ENCODE peak calls at places on chromosome 5, in nine cellular contexts. M, K, H, V, D, I, Y, Z and O are unnamed samples. For H3K36me3, the result is how much of the 10 kb centered on the place peaks cover.

GRCh38 chr5:123450641-123451421 is 27.6 kb upstream of the CEP120 start:
- DNase-seq in Z (no peak), V (peak), Y (no peak), D (peak), H (no peak), I (no peak), K (no peak), M (no peak), O (no peak)

GRCh38 chr5:172171118-172171775 is 16.8 kb downstream of the STK10 start:
- DNase-seq in I (no peak), H (no peak), Y (no peak), D (no peak), Z (no peak), M (no peak), K (no peak), V (peak), O (no peak)

GRCh38 chr5:108818613-108819272 is 71.0 kb downstream of the FER start:
- DNase-seq in I (no peak), H (no peak), M (peak), K (no peak), Y (no peak), Z (no peak), V (no peak), D (peak), O (no peak)

GRCh38 chr5:108983456-108984092 is 235.9 kb downstream of the FER start:
- DNase-seq in M (peak), H (no peak), Y (no peak), V (no peak), K (no peak), D (no peak), Z (no peak), I (no peak), O (no peak)

GRCh38 chr5:120823316-120823715 is 359.2 kb downstream of the PRR16 start:
- DNase-seq in Y (no peak), H (no peak), K (no peak), M (peak), I (no peak), D (no peak), Z (no peak), V (no peak), O (no peak)

GRCh38 chr5:158154226-158155005 is 295.5 kb upstream of the CLINT1 start:
- DNase-seq in H (no peak), Z (no peak), M (peak), V (no peak), K (peak), D (peak), Y (no peak), I (peak), O (no peak)

GRCh38 chr5:22070151-22070550 is 783.0 kb downstream of the CDH12 start:
- DNase-seq in K (no peak), D (no peak), Y (no peak), H (no peak), V (no peak), I (no peak), M (no peak), Z (no peak), O (no peak)

GRCh38 chr5:90557871-90558270 is 726 bp upstream of the ADGRV1 start:
- DNase-seq in H (no peak), Y (no peak), Z (no peak), V (no peak), D (no peak), I (no peak), K (no peak), M (no peak), O (no peak)

GRCh38 chr5:80707645-80708044 is 52.9 kb upstream of the DHFR start:
- DNase-seq in I (no peak), M (peak), Z (no peak), K (no peak), Y (no peak), H (no peak), D (no peak), V (no peak), O (no peak)

GRCh38 chr5:141919218-141920129 is 4.2 kb upstream of the DELE1 start:
- DNase-seq in D (no peak), M (no peak), Z (no peak), K (no peak), V (no peak), Y (no peak), I (no peak), H (no peak), O (no peak)

GRCh38 chr5:80654054-80654390 is 430 bp upstream of the MSH3 start:
- DNase-seq in M (no peak), I (no peak), K (no peak), Z (no peak), D (no peak), Y (no peak), H (no peak), V (no peak), O (peak)

GRCh38 chr5:144742376-144742775 is 571.7 kb downstream of the KCTD16 start:
- DNase-seq in K (no peak), Z (no peak), Y (no peak), M (no peak), V (no peak), H (no peak), I (no peak), D (no peak), O (no peak)

GRCh38 chr5:54455413-54456157 is at the start of gene HSPB3:
- DNase-seq in Y (no peak), I (peak), K (no peak), V (no peak), D (peak), Z (no peak), M (peak), H (no peak), O (peak)

DNA sequence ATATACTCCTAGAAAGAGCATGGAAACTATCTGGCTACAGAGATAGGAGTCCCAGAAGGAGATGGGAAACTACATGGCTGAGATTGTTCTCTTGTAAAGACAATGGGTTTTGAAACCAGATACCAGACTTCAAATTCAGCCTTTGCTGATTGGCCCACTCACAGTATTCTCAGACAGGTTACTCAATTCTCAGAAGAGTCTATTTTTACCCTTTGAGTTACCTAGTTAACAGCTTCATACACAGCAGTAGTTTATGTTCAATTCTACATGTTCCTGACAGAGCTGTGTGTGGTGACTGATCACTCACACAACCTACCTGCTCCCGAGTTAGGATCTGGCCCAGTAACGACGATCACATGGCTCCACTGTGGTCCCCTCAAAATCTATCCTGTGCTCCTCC is 14.0 kb downstream of the ZFP62 start:
- DNase-seq in H (no peak), M (no peak), I (no peak), V (no peak), Y (no peak), Z (no peak), D (no peak), K (no peak), O (no peak)
- H3K4me3 ChIP-seq in H (no peak), M (no peak), I (no peak), V (no peak), Y (no peak), Z (no peak), D (no peak), K (no peak), O (no peak)

GRCh38 chr5:19790811-19791466 is 197.1 kb downstream of the CDH18 start:
- DNase-seq in D (no peak), I (no peak), M (no peak), Y (no peak), H (no peak), Z (no peak), K (no peak), V (no peak), O (no peak)

DNA sequence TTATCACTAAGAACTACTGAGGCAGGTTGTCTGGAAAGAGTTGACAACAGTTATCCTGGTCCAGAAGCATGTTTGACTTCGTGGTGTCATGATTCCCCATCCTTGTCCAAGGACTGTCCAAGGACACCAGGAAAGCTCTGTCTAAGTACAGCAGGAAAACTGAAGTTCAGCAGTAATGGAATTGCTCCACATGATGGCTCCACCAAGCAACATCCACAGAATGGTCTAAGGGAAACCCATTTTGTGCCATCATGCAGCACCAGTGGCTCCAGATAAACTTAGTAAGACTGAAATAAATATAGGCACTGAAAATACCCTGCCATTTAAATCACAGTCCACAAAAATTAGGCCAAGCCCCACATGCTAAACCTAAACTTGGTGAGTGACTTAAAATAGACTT is 192.8 kb downstream of the CDH18 start:
- DNase-seq in V (no peak), K (no peak), Z (no peak), M (peak), D (peak), I (no peak), Y (no peak), H (no peak), O (no peak)
- TF ChIP-seq CTCF in V (no peak), K (no peak), Z (no peak), M (peak), D (peak), I (no peak), Y (no peak), H (no peak), O (no peak)

DNA sequence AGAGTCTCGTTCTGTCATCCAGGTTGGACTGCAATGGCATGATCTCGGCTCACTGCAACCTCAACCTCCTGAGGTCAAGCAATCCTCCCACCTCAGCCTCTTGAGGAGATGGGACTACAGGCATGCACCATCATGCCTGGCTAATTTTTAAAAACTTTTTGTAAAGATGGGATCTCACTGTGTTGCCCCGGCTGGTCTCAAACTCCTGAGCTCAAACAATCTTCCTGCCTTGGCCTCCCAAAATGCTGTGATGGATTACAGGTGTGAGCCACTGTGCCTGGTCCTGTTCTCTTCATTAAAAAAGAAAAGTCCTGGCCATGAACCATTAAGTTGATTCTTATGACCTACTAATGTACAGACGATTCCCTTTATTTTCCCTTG is 54.7 kb downstream of the ERAP1 start:
- DNase-seq in Y (no peak), D (no peak), M (no peak), V (no peak), Z (no peak), I (no peak), K (no peak), H (no peak), O (no peak)
- H3K36me3 ChIP-seq in Y (half or more), D (under half), M (half or more), V (half or more), Z (under half), I (half or more), K (under half), H (under half), O (half or more)

GRCh38 chr5:35223777-35224395 is 6.4 kb downstream of the PRLR start:
- DNase-seq in K (no peak), Y (no peak), I (no peak), V (no peak), M (no peak), D (peak), H (no peak), Z (no peak), O (no peak)

GRCh38 chr5:35232124-35232523 is 1.8 kb upstream of the PRLR start:
- DNase-seq in Y (no peak), V (no peak), H (no peak), D (no peak), I (no peak), M (no peak), K (no peak), Z (no peak), O (no peak)

GRCh38 chr5:35230043-35230611 is at the start of gene PRLR:
- DNase-seq in K (peak), I (peak), H (no peak), V (peak), Y (peak), D (peak), Z (peak), M (peak), O (peak)

GRCh38 chr5:35229076-35230042 is 928 bp downstream of the PRLR start:
- DNase-seq in H (no peak), K (peak), D (no peak), Z (peak), M (no peak), V (peak), Y (no peak), I (no peak), O (no peak)

DNA sequence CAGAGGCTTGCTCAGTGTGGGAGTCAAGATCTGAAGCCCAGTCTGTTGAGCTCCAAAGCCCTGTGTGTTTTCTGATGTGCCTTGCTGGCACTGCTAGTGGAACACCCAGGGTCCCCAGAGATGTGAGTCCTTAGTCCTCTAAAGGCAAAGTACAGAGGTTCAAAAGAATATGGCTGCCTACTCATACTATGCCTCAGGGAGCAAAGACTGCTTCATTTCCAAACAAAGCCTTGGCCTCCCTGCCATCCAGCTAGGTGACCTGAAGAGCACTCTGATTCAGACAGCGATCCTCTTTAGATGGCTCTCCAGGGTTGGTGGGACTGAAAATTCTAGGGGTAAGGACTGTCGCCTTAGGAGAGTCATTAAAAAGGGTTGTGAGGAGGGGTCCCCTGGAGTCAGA is 2.0 kb downstream of the PRLR start:
- DNase-seq in V (no peak), K (no peak), Y (no peak), Z (no peak), M (no peak), H (no peak), D (no peak), I (no peak), O (no peak)
- H3K4me3 ChIP-seq in V (no peak), K (no peak), Y (no peak), Z (no peak), M (no peak), H (no peak), D (no peak), I (no peak), O (no peak)

GRCh38 chr5:10335711-10336470 is 17.6 kb upstream of the MARCHF6 start:
- DNase-seq in D (no peak), V (no peak), K (no peak), Y (no peak), Z (no peak), M (no peak), H (no peak), I (no peak), O (no peak)

GRCh38 chr5:10331341-10331796 is 22.1 kb upstream of the MARCHF6 start:
- DNase-seq in V (peak), H (no peak), Y (no peak), M (peak), I (peak), D (peak), Z (peak), K (peak), O (peak)

GRCh38 chr5:10334830-10335229 is 18.7 kb upstream of the MARCHF6 start:
- DNase-seq in M (no peak), H (no peak), K (no peak), V (no peak), Y (no peak), D (no peak), Z (no peak), I (no peak), O (no peak)

GRCh38 chr5:10332301-10332700 is 21.2 kb upstream of the MARCHF6 start:
- DNase-seq in Z (no peak), M (no peak), K (no peak), I (no peak), Y (no peak), V (no peak), D (no peak), H (no peak), O (no peak)

DNA sequence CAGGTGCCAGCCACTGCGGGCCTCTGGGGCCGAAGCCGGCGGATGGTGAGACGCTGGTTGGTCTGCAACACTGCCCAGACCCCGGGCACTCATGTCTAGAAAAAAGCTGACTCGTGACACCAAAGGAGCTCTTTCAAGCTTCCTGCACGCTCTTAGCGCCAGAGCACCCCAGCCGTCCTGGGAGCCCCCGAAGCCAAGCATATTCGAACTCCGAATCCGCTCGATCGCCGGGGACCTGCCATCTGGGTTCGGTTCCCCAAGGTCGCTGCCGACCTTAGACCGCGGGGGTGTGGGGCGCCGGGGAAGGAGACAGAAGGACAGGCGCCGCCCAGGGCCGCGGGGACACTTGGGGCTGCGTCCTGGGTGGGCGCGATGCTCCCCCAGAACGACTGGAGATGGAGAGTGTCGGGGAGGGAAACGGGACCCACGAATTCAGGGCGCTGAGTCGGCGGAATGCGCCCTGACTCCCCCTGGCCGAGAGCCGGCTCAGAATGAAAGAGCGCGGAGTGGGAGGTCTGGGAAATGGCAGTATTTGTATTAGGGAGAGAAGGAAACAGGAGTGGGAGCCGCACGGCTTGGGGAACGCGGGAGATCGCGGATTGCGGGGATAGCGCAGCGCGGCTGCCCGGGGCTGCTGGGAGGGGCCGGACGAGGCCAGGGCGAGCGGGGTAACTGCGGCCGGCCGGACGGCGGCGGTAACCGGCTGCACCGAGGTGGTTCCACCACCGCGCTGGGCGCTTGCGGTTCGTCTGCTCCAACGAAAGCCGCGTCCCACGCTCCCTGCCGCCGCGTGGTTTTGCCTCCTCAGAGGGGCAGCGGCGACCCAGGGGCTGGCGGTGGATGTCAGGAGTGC is 20.1 kb upstream of the MARCHF6 start:
- DNase-seq in Z (peak), K (peak), M (peak), Y (no peak), H (no peak), V (peak), D (peak), I (no peak), O (peak)
- TF ChIP-seq CTCF in Z (peak), K (no peak), M (no peak), Y (no peak), H (no peak), V (peak), D (no peak), I (peak), O (peak)

GRCh38 chr5:177302354-177303110 is 987 bp downstream of the RAB24 start:
- DNase-seq in Z (peak), H (no peak), K (peak), V (no peak), I (peak), Y (no peak), D (peak), M (peak), O (no peak)

GRCh38 chr5:177299711-177300110 is 3.8 kb downstream of the RAB24 start:
- DNase-seq in D (no peak), I (no peak), V (no peak), Y (no peak), Z (no peak), K (no peak), M (no peak), H (no peak), O (no peak)

GRCh38 chr5:177300236-177300880 is 3.2 kb downstream of the RAB24 start:
- DNase-seq in D (peak), Y (no peak), I (peak), K (no peak), M (peak), V (peak), Z (no peak), H (peak), O (no peak)

GRCh38 chr5:177301503-177302165 is 1.9 kb downstream of the RAB24 start:
- DNase-seq in I (peak), M (no peak), V (peak), K (peak), Z (peak), Y (no peak), D (no peak), H (no peak), O (no peak)

GRCh38 chr5:177300971-177301370 is 2.5 kb downstream of the RAB24 start:
- DNase-seq in Y (no peak), D (no peak), K (no peak), V (no peak), H (no peak), I (no peak), Z (no peak), M (no peak), O (no peak)
- H3K36me3 ChIP-seq in Y (under half), D (under half), K (under half), V (under half), H (under half), I (under half), Z (under half), M (under half), O (under half)

GRCh38 chr5:131379723-131380122 is 115.9 kb downstream of the CDC42SE2 start:
- DNase-seq in M (peak), Z (no peak), D (peak), V (peak), H (peak), Y (no peak), I (no peak), K (no peak), O (no peak)
- H3K4me3 ChIP-seq in M (no peak), Z (no peak), D (no peak), V (no peak), H (no peak), Y (no peak), I (no peak), K (no peak), O (no peak)

GRCh38 chr5:96439477-96440184 is 6.6 kb upstream of the PCSK1 start:
- DNase-seq in Z (no peak), Y (no peak), V (no peak), H (no peak), I (no peak), D (peak), K (no peak), M (no peak), O (no peak)
- TF ChIP-seq CTCF in Z (no peak), Y (no peak), V (no peak), H (no peak), I (no peak), D (peak), K (no peak), M (peak), O (no peak)